ENCODE peak calls at places on chromosomes 5 and 9, in six cellular contexts. One of them, this sample, is unnamed.
A peak's percentile ranks its signal among the peaks of the same experiment; 100 is the strongest.

GRCh38 chr9:134732392-134733110 is 90.9 kb downstream of the COL5A1 start:
- DNase-seq in endothelial cell: no peak
- DNase-seq in activated CD4-positive, alpha-beta T cell treated with anti-CD3 and anti-CD28 coated beads, Interleukin-2, amount 50 U/mL, for 48 hours: no peak
- DNase-seq in cortex of kidney: no peak
- DNase-seq in fibroblast of pulmonary artery: no peak
- DNase-seq in NCI-H1694 treated with DMSO at 0.1 percent for 48 hours: no peak
- DNase-seq in this sample: no peak

GRCh38 chr5:67215592-67216471 is 19.2 kb upstream of the CD180 start:
- DNase-seq in endothelial cell: peak; percentile 8
- DNase-seq in activated CD4-positive, alpha-beta T cell treated with anti-CD3 and anti-CD28 coated beads, Interleukin-2, amount 50 U/mL, for 48 hours: peak; percentile 72
- DNase-seq in cortex of kidney: no peak
- DNase-seq in fibroblast of pulmonary artery: peak; percentile 54
- DNase-seq in NCI-H1694 treated with DMSO at 0.1 percent for 48 hours: no peak
- DNase-seq in this sample: no peak

GRCh38 chr5:154740957-154741356 is 14.2 kb upstream of the LARP1 start:
- DNase-seq in endothelial cell: no peak
- DNase-seq in activated CD4-positive, alpha-beta T cell treated with anti-CD3 and anti-CD28 coated beads, Interleukin-2, amount 50 U/mL, for 48 hours: no peak
- DNase-seq in cortex of kidney: no peak
- DNase-seq in fibroblast of pulmonary artery: no peak
- DNase-seq in NCI-H1694 treated with DMSO at 0.1 percent for 48 hours: peak; percentile 50
- DNase-seq in this sample: peak; percentile 20

GRCh38 chr9:133952598-133953550 is 39.2 kb downstream of the VAV2 start:
- DNase-seq in endothelial cell: no peak
- DNase-seq in activated CD4-positive, alpha-beta T cell treated with anti-CD3 and anti-CD28 coated beads, Interleukin-2, amount 50 U/mL, for 48 hours: no peak
- DNase-seq in cortex of kidney: no peak
- DNase-seq in fibroblast of pulmonary artery: no peak
- DNase-seq in NCI-H1694 treated with DMSO at 0.1 percent for 48 hours: no peak
- DNase-seq in this sample: no peak

GRCh38 chr5:20656262-20656661 is 668.3 kb upstream of the CDH18 start:
- DNase-seq in endothelial cell: no peak
- DNase-seq in activated CD4-positive, alpha-beta T cell treated with anti-CD3 and anti-CD28 coated beads, Interleukin-2, amount 50 U/mL, for 48 hours: no peak
- DNase-seq in cortex of kidney: no peak
- DNase-seq in fibroblast of pulmonary artery: no peak
- DNase-seq in NCI-H1694 treated with DMSO at 0.1 percent for 48 hours: no peak
- DNase-seq in this sample: no peak

GRCh38 chr5:24363789-24364534 is 280.8 kb downstream of the CDH10 start:
- DNase-seq in endothelial cell: no peak
- DNase-seq in activated CD4-positive, alpha-beta T cell treated with anti-CD3 and anti-CD28 coated beads, Interleukin-2, amount 50 U/mL, for 48 hours: no peak
- DNase-seq in cortex of kidney: no peak
- DNase-seq in fibroblast of pulmonary artery: no peak
- DNase-seq in NCI-H1694 treated with DMSO at 0.1 percent for 48 hours: no peak
- DNase-seq in this sample: no peak

GRCh38 chr5:170638051-170638450 is 134.2 kb downstream of the KCNIP1 start:
- DNase-seq in endothelial cell: no peak
- DNase-seq in activated CD4-positive, alpha-beta T cell treated with anti-CD3 and anti-CD28 coated beads, Interleukin-2, amount 50 U/mL, for 48 hours: no peak
- DNase-seq in cortex of kidney: no peak
- DNase-seq in fibroblast of pulmonary artery: no peak
- DNase-seq in NCI-H1694 treated with DMSO at 0.1 percent for 48 hours: no peak
- DNase-seq in this sample: no peak

GRCh38 chr5:138653502-138653901 is 78.3 kb upstream of the HSPA9 start:
- DNase-seq in endothelial cell: no peak
- DNase-seq in activated CD4-positive, alpha-beta T cell treated with anti-CD3 and anti-CD28 coated beads, Interleukin-2, amount 50 U/mL, for 48 hours: no peak
- DNase-seq in cortex of kidney: no peak
- DNase-seq in fibroblast of pulmonary artery: peak; percentile 55
- DNase-seq in NCI-H1694 treated with DMSO at 0.1 percent for 48 hours: peak; percentile 12
- DNase-seq in this sample: peak; percentile 35

GRCh38 chr9:22041792-22042191 is 32.7 kb upstream of the CDKN2B start:
- DNase-seq in endothelial cell: no peak
- DNase-seq in activated CD4-positive, alpha-beta T cell treated with anti-CD3 and anti-CD28 coated beads, Interleukin-2, amount 50 U/mL, for 48 hours: no peak
- DNase-seq in cortex of kidney: no peak
- DNase-seq in fibroblast of pulmonary artery: peak; percentile 37
- DNase-seq in NCI-H1694 treated with DMSO at 0.1 percent for 48 hours: no peak
- DNase-seq in this sample: no peak

GRCh38 chr5:82278711-82279370 is 687 bp upstream of the RPS23 start:
- DNase-seq in endothelial cell: no peak
- DNase-seq in activated CD4-positive, alpha-beta T cell treated with anti-CD3 and anti-CD28 coated beads, Interleukin-2, amount 50 U/mL, for 48 hours: no peak
- DNase-seq in cortex of kidney: no peak
- DNase-seq in fibroblast of pulmonary artery: no peak
- DNase-seq in NCI-H1694 treated with DMSO at 0.1 percent for 48 hours: no peak
- DNase-seq in this sample: no peak